ENCODE peak calls at places on chromosomes 1 and 21, in seven cellular contexts. B is MCF 10A, X is RKO, Q is brain microvascular endothelial cell, J is adrenal gland, S is left ventricle myocardium inferior, M is colonic mucosa. G is an unnamed sample.
A peak's percentile ranks its signal among the peaks of the same experiment; 100 is the strongest.

GRCh38 chr21:14630556-14631069 is 84.5 kb upstream of the SAMSN1 start:
- DNase-seq in B (no peak), X (no peak), Q (no peak), J (no peak), S (no peak), M (no peak), G (no peak)

GRCh38 chr21:45004481-45005263 is 64.8 kb downstream of the SLX9 start:
- DNase-seq in B (no peak), X (peak; percentile 14), Q (no peak), J (no peak), S (no peak), M (no peak), G (no peak)

GRCh38 chr1:32208463-32208862 is 426 bp upstream of the DCDC2B start:
- DNase-seq in B (no peak), X (no peak), Q (no peak), J (no peak), S (no peak), M (no peak), G (no peak)

GRCh38 chr1:66788231-66788939 is 12.7 kb downstream of the INSL5 start:
- DNase-seq in B (no peak), X (no peak), Q (no peak), J (no peak), S (no peak), M (no peak), G (no peak)

GRCh38 chr1:26959722-26960624 is at the start of gene KDF1:
- DNase-seq in B (peak; percentile 80), X (no peak), Q (no peak), J (no peak), S (no peak), M (peak; percentile 90), G (peak; percentile 66)

GRCh38 chr21:44440241-44441040 is 14.9 kb upstream of the LRRC3 start:
- DNase-seq in B (no peak), X (no peak), Q (no peak), J (no peak), S (no peak), M (no peak), G (no peak)

GRCh38 chr1:38138498-38139233 is 92.1 kb upstream of the POU3F1 start:
- DNase-seq in B (peak; percentile 96), X (peak; percentile 89), Q (peak; percentile 88), J (peak; percentile 74), S (peak; percentile 84), M (peak; percentile 28), G (peak; percentile 84)

GRCh38 chr1:241627453-241628329 is 12.5 kb downstream of the CHML start:
- DNase-seq in B (peak; percentile 92), X (peak; percentile 73), Q (peak; percentile 82), J (peak; percentile 52), S (no peak), M (peak; percentile 56), G (no peak)

GRCh38 chr21:36994501-36995189 is 11.9 kb upstream of the RIPPLY3 start:
- DNase-seq in B (no peak), X (no peak), Q (no peak), J (no peak), S (no peak), M (no peak), G (peak; percentile 25)

GRCh38 chr1:30757976-30758688 is 558 bp upstream of the LAPTM5 start:
- DNase-seq in B (no peak), X (no peak), Q (no peak), J (no peak), S (no peak), M (no peak), G (no peak)